ENCODE peak calls at places on chromosomes 2 and 18, in ten cellular contexts. M is omental fat pad; B is stimulated activated CD8-positive, alpha-beta memory T cell treated with anti-CD3 and anti-CD28 coated beads, Interleukin-4, amount 100 ng/mL, for 48 hours; I is NCI-H510A; V is foreskin keratinocyte; W is NCI-H774; A is nucleus accumbens; U is NCI-H1694; X is activated T-helper 1 cell treated with anti-CD3 and anti-CD28 coated beads, Interleukin-2, amount 50 U/mL, for 16 hours; G is stimulated activated CD4-positive, alpha-beta T cell treated with anti-CD3 and anti-CD28 coated beads, Interleukin-2, amount 100 ng/mL, for 48 hours. K is an unnamed sample.

GRCh38 chr2:197322729-197323720 is 12.4 kb upstream of the ANKRD44 start:
- DNase-seq in M (no peak), A (no peak), U (no peak), G (no peak), V (no peak), X (no peak), I (no peak), W (no peak), B (no peak), K (no peak)

GRCh38 chr18:3104190-3105054 is 91.5 kb upstream of the LPIN2 start:
- DNase-seq in A (no peak), M (no peak), X (no peak), V (peak), U (no peak), I (no peak), W (no peak), B (no peak), G (no peak), K (no peak)

GRCh38 chr2:128432423-128432822 is 113.8 kb upstream of the HS6ST1 start:
- DNase-seq in V (no peak), B (no peak), X (no peak), U (no peak), G (no peak), I (no peak), A (no peak), M (no peak), W (no peak), K (no peak)

GRCh38 chr2:43082111-43082877 is 144.1 kb downstream of the ZFP36L2 start:
- DNase-seq in M (no peak), G (no peak), U (no peak), A (no peak), V (peak), X (no peak), B (no peak), I (no peak), W (no peak), K (no peak)

GRCh38 chr2:8595821-8596600 is 85.8 kb upstream of the ID2 start:
- DNase-seq in U (no peak), I (no peak), V (no peak), M (no peak), B (no peak), A (no peak), G (no peak), X (no peak), W (no peak), K (no peak)

GRCh38 chr2:186544255-186544675 is 45.6 kb upstream of the ITGAV start:
- DNase-seq in X (no peak), B (no peak), A (no peak), M (no peak), I (no peak), W (no peak), G (no peak), V (peak), U (no peak), K (no peak)

GRCh38 chr2:218648473-218649100 is 10.8 kb downstream of the ZNF142 start:
- DNase-seq in U (peak), B (peak), I (no peak), A (no peak), W (peak), V (peak), X (no peak), M (no peak), G (peak), K (no peak)

GRCh38 chr2:221629478-221629877 is 57.4 kb upstream of the EPHA4 start:
- DNase-seq in I (no peak), V (peak), A (no peak), B (no peak), U (no peak), G (no peak), W (no peak), X (no peak), M (no peak), K (no peak)

GRCh38 chr2:138112536-138112935 is 148.3 kb downstream of the HNMT start:
- DNase-seq in G (no peak), A (no peak), I (no peak), M (no peak), B (no peak), V (peak), U (no peak), W (no peak), X (no peak), K (no peak)

GRCh38 chr2:27940090-27940671 is 49.7 kb downstream of the BABAM2 start:
- DNase-seq in A (no peak), G (no peak), V (no peak), X (no peak), W (peak), I (no peak), U (no peak), M (no peak), B (no peak), K (no peak)